ENCODE peak calls at places on chromosomes 11 and 22, in six cellular contexts. E is omental fat pad; Z is GM19239; J is glutamatergic neuron; L is stimulated activated CD4-positive, alpha-beta T cell treated with anti-CD3 and anti-CD28 coated beads, Interleukin-1b, Interleukin-23, amount 100 ng/mL, for 4 hours; C is SW 1271. I is an unnamed sample.

GRCh38 chr11:131684111-131685060 is 314.0 kb downstream of the NTM start:
- DNase-seq in E (no peak), Z (no peak), J (no peak), L (no peak), C (no peak), I (no peak)

GRCh38 chr11:34653851-34654490 is 33.1 kb downstream of the EHF start:
- DNase-seq in E (no peak), Z (no peak), J (no peak), L (no peak), C (peak; percentile 53), I (peak; percentile 73)

GRCh38 chr22:49849161-49850020 is 4.3 kb upstream of the ZBED4 start:
- DNase-seq in E (no peak), Z (no peak), J (peak; percentile 27), L (no peak), C (no peak), I (peak; percentile 40)

GRCh38 chr11:74966651-74967050 is 17.6 kb downstream of the SPCS2 start:
- DNase-seq in E (no peak), Z (no peak), J (no peak), L (no peak), C (no peak), I (no peak)

GRCh38 chr22:20637740-20638139 is 130.3 kb downstream of the MED15 start:
- DNase-seq in E (no peak), Z (no peak), J (no peak), L (no peak), C (no peak), I (no peak)

GRCh38 chr22:25726241-25726640 is 15.7 kb upstream of the MYO18B start:
- DNase-seq in E (no peak), Z (no peak), J (no peak), L (no peak), C (no peak), I (no peak)

GRCh38 chr11:73566422-73566821 is 31.5 kb downstream of the FAM168A start:
- DNase-seq in E (no peak), Z (no peak), J (no peak), L (no peak), C (no peak), I (no peak)

GRCh38 chr22:25060522-25061071 is 108.1 kb downstream of the KIAA1671 start:
- DNase-seq in E (no peak), Z (no peak), J (no peak), L (no peak), C (no peak), I (no peak)

GRCh38 chr22:24404561-24405275 is 22.7 kb upstream of the ADORA2A start:
- DNase-seq in E (no peak), Z (no peak), J (no peak), L (no peak), C (no peak), I (no peak)

GRCh38 chr11:95076416-95076815 is 9.7 kb downstream of the SRSF8 start:
- DNase-seq in E (no peak), Z (no peak), J (no peak), L (no peak), C (no peak), I (no peak)

GRCh38 chr22:36435516-36436415 is 45.7 kb downstream of the TXN2 start:
- DNase-seq in E (no peak), Z (no peak), J (no peak), L (peak; percentile 43), C (no peak), I (peak; percentile 60)

GRCh38 chr11:12042215-12042676 is 33.8 kb upstream of the DKK3 start:
- DNase-seq in E (no peak), Z (no peak), J (no peak), L (no peak), C (peak; percentile 63), I (no peak)